ENCODE peak calls at places on chromosomes 12 and 14, in four cellular contexts. One of them, this sample, is unnamed.

GRCh38 chr12:15846887-15847286 is 35.3 kb upstream of the STRAP start:
- DNase-seq in HepG2: no peak
- DNase-seq in K562: no peak
- DNase-seq in HCT116: no peak
- DNase-seq in this sample: no peak

GRCh38 chr14:61147898-61148549 is 133.1 kb downstream of the TMEM30B start:
- DNase-seq in HepG2: peak
- DNase-seq in K562: no peak
- DNase-seq in HCT116: peak
- DNase-seq in this sample: no peak

GRCh38 chr12:112349440-112349839 is 32.8 kb downstream of the HECTD4 start:
- DNase-seq in HCT116: no peak
- DNase-seq in HepG2: no peak
- DNase-seq in K562: no peak
- DNase-seq in this sample: no peak

GRCh38 chr12:80778005-80778541 is 61.4 kb downstream of the MYF5 start:
- DNase-seq in K562: no peak
- DNase-seq in HCT116: peak
- DNase-seq in HepG2: peak
- DNase-seq in this sample: no peak

GRCh38 chr14:100155049-100155621 is 4.3 kb downstream of the DEGS2 start:
- DNase-seq in K562: peak
- DNase-seq in HCT116: peak
- DNase-seq in HepG2: peak
- DNase-seq in this sample: peak

GRCh38 chr12:121801601-121802484 is 2.0 kb upstream of the SETD1B start:
- DNase-seq in K562: no peak
- DNase-seq in HCT116: no peak
- DNase-seq in HepG2: no peak
- DNase-seq in this sample: no peak

GRCh38 chr12:27220057-27220987 is 23.8 kb upstream of the STK38L start:
- DNase-seq in K562: no peak
- DNase-seq in HepG2: no peak
- DNase-seq in HCT116: no peak
- DNase-seq in this sample: no peak

GRCh38 chr12:132027636-132028035 is 77.9 kb downstream of the EP400 start:
- DNase-seq in HCT116: no peak
- DNase-seq in HepG2: no peak
- DNase-seq in K562: no peak
- DNase-seq in this sample: no peak

GRCh38 chr14:91255026-91255695 is 10.7 kb upstream of the GPR68 start:
- DNase-seq in K562: no peak
- DNase-seq in HepG2: no peak
- DNase-seq in HCT116: no peak
- DNase-seq in this sample: no peak

GRCh38 chr12:57822392-57823130 is 4.0 kb upstream of the AVIL start:
- DNase-seq in HCT116: no peak
- DNase-seq in HepG2: no peak
- DNase-seq in K562: no peak
- DNase-seq in this sample: no peak

GRCh38 chr14:54450535-54450934 is 9.4 kb upstream of the CNIH1 start:
- DNase-seq in HCT116: no peak
- DNase-seq in K562: no peak
- DNase-seq in HepG2: no peak
- DNase-seq in this sample: no peak

GRCh38 chr14:100063314-100063941 is 1.8 kb upstream of the EVL start:
- DNase-seq in HepG2: no peak
- DNase-seq in HCT116: no peak
- DNase-seq in K562: no peak
- DNase-seq in this sample: no peak

GRCh38 chr12:6392499-6392898 is 8.5 kb downstream of the LTBR start:
- DNase-seq in K562: no peak
- DNase-seq in HepG2: no peak
- DNase-seq in HCT116: no peak
- DNase-seq in this sample: no peak

GRCh38 chr12:79373896-79374499 is 316.8 kb downstream of the PAWR start:
- DNase-seq in HepG2: peak
- DNase-seq in HCT116: no peak
- DNase-seq in K562: peak
- DNase-seq in this sample: no peak

GRCh38 chr12:12653922-12654321 is 42.1 kb downstream of the GPR19 start:
- DNase-seq in HCT116: no peak
- DNase-seq in HepG2: no peak
- DNase-seq in K562: no peak
- DNase-seq in this sample: no peak

GRCh38 chr12:50314629-50315312 is 31.5 kb upstream of the LIMA1 start:
- DNase-seq in HCT116: no peak
- DNase-seq in HepG2: peak
- DNase-seq in K562: peak
- DNase-seq in this sample: peak

GRCh38 chr12:3562484-3562883 is 71.5 kb downstream of the PRMT8 start:
- DNase-seq in K562: no peak
- DNase-seq in HepG2: no peak
- DNase-seq in HCT116: no peak
- DNase-seq in this sample: no peak

GRCh38 chr12:104971276-104971675 is 13.2 kb upstream of the SLC41A2 start:
- DNase-seq in HCT116: no peak
- DNase-seq in HepG2: no peak
- DNase-seq in K562: no peak
- DNase-seq in this sample: no peak

GRCh38 chr14:94689218-94689984 is 77.2 kb downstream of the SERPINA3 start:
- DNase-seq in HepG2: no peak
- DNase-seq in K562: peak
- DNase-seq in HCT116: no peak
- DNase-seq in this sample: no peak

GRCh38 chr14:51014086-51014485 is 69.8 kb upstream of the PYGL start:
- DNase-seq in HepG2: no peak
- DNase-seq in HCT116: no peak
- DNase-seq in K562: no peak
- DNase-seq in this sample: no peak

GRCh38 chr14:74739293-74740030 is 23.7 kb upstream of the YLPM1 start:
- DNase-seq in HCT116: no peak
- DNase-seq in K562: no peak
- DNase-seq in HepG2: no peak
- DNase-seq in this sample: no peak

GRCh38 chr12:64826234-64826633 is 1.8 kb downstream of the TBC1D30 start:
- DNase-seq in HCT116: no peak
- DNase-seq in HepG2: no peak
- DNase-seq in K562: peak
- DNase-seq in this sample: no peak

GRCh38 chr12:109737631-109738030 is 24.0 kb downstream of the FAM222A start:
- DNase-seq in HepG2: peak
- DNase-seq in HCT116: no peak
- DNase-seq in K562: no peak
- DNase-seq in this sample: no peak

GRCh38 chr12:109739747-109740693 is 26.4 kb downstream of the FAM222A start:
- DNase-seq in K562: peak
- DNase-seq in HCT116: no peak
- DNase-seq in HepG2: no peak
- DNase-seq in this sample: no peak

GRCh38 chr12:109738209-109738608 is 24.6 kb downstream of the FAM222A start:
- DNase-seq in HCT116: no peak
- DNase-seq in K562: no peak
- DNase-seq in HepG2: no peak
- DNase-seq in this sample: no peak

GRCh38 chr12:109740694-109741245 is 27.1 kb downstream of the FAM222A start:
- DNase-seq in HepG2: no peak
- DNase-seq in HCT116: no peak
- DNase-seq in K562: no peak
- DNase-seq in this sample: no peak

GRCh38 chr12:109738878-109739665 is 25.4 kb downstream of the FAM222A start:
- DNase-seq in K562: no peak
- DNase-seq in HepG2: no peak
- DNase-seq in HCT116: no peak
- DNase-seq in this sample: no peak
- TF ChIP-seq TCF7L2 in K562: no peak
- TF ChIP-seq TCF7L2 in HepG2: no peak
- TF ChIP-seq TCF7L2 in HCT116: no peak
- TF ChIP-seq TCF7L2 in this sample: no peak

GRCh38 chr12:54412348-54412747 is 6.7 kb downstream of the ITGA5 start:
- DNase-seq in HCT116: no peak
- DNase-seq in HepG2: no peak
- DNase-seq in K562: no peak
- DNase-seq in this sample: no peak
- H3K27ac ChIP-seq in HCT116: no peak
- H3K27ac ChIP-seq in HepG2: no peak
- H3K27ac ChIP-seq in K562: no peak
- H3K27ac ChIP-seq in this sample: no peak

GRCh38 chr12:19120795-19121194 is 8.7 kb upstream of the PLEKHA5 start:
- DNase-seq in K562: no peak
- DNase-seq in HepG2: no peak
- DNase-seq in HCT116: no peak
- DNase-seq in this sample: no peak
- TF ChIP-seq SIN3A in K562: no peak
- TF ChIP-seq SIN3A in HepG2: no peak
- TF ChIP-seq SIN3A in HCT116: no peak
- TF ChIP-seq SIN3A in this sample: no peak

DNA sequence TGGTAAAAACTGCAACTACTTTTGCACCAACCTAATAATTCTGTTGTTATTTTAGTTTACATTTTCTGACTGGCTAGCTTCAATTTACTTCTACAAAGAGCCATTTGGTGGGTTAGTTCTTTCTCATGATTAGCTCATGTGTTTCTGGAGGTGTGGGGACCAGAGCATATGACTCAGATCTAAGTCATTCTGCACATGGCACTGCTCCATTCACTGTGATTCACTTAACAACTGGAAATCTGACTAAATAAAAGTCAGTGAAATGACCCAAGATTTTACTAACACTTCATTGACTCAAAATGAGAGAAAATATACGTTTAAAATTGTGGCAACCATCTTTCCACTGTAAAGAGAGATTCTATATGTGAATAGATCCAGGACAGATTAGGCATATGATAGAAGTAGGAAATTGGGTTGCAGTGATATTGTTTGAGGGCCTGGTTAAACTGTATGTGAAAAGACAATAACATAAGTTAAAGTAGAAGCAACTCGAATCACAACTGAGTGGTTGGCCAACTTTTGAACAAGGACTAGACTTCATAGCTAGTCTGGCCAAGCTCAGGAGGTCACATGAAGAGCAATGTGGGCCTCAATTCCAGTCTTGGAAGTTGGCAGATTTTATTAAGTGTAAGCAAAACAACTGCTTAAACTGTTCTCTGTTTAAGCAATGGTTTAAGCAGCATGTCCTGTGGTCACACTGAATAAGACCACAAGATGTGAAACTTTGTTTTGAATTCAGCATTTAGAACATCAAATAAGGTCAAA is 100.2 kb downstream of the TMTC3 start:
- DNase-seq in HCT116: peak
- DNase-seq in HepG2: no peak
- DNase-seq in K562: no peak
- DNase-seq in this sample: peak
- TF ChIP-seq TCF7L2 in HCT116: no peak
- TF ChIP-seq TCF7L2 in HepG2: no peak
- TF ChIP-seq TCF7L2 in K562: no peak
- TF ChIP-seq TCF7L2 in this sample: no peak

GRCh38 chr12:67452119-67452805 is 183.1 kb downstream of the CAND1 start:
- DNase-seq in HCT116: no peak
- DNase-seq in K562: no peak
- DNase-seq in HepG2: no peak
- DNase-seq in this sample: no peak

GRCh38 chr12:67451206-67451605 is 182.0 kb downstream of the CAND1 start:
- DNase-seq in HCT116: no peak
- DNase-seq in K562: no peak
- DNase-seq in HepG2: no peak
- DNase-seq in this sample: no peak

GRCh38 chr12:67455236-67455635 is 186.1 kb downstream of the CAND1 start:
- DNase-seq in HepG2: no peak
- DNase-seq in K562: no peak
- DNase-seq in HCT116: no peak
- DNase-seq in this sample: no peak

GRCh38 chr12:67456281-67456918 is 187.2 kb downstream of the CAND1 start:
- DNase-seq in HepG2: no peak
- DNase-seq in K562: no peak
- DNase-seq in HCT116: no peak
- DNase-seq in this sample: no peak

GRCh38 chr12:67453181-67453580 is 184.0 kb downstream of the CAND1 start:
- DNase-seq in K562: no peak
- DNase-seq in HCT116: no peak
- DNase-seq in HepG2: no peak
- DNase-seq in this sample: no peak
- H3K27ac ChIP-seq in K562: no peak
- H3K27ac ChIP-seq in HCT116: no peak
- H3K27ac ChIP-seq in HepG2: no peak
- H3K27ac ChIP-seq in this sample: no peak

DNA sequence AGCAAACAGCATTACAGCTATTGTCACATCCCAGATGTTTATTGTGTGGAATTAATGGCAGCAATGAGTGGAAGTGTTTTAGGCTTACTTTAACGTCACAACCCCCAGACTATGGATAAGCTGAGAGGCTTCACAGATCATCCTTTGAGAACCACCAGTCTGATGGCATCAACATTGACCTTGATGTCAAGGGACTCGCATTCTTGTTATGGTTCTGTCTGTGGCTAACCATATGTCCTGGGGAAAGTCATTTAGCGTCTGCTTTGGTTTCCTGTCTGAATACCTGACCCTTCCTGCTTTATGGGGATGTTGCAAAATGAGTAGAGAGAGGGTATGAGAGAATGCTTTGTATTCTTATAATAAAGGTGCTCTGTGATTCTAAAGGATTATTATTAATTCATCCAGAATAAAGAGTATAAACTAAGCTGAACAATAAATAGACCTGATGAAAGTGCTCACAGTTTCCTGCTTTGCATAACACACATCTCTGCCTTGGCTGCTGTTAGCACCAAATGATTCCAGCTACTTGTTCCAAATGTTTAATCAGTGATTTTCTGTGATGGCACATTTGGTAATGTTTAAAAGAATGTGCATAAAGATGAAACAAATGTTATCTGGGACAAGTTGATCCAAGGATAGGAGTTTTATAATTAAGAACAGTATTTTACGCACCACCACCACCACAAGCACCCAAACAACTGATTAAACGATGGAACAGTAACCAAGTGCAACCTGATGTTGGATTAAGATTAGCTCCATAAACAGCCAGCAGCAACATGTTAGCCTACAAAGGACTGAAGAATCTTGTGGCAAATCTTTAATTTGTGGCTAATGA is 116.9 kb upstream of the LRIG3 start:
- DNase-seq in HepG2: no peak
- DNase-seq in K562: no peak
- DNase-seq in HCT116: no peak
- DNase-seq in this sample: no peak
- TF ChIP-seq SIN3A in HepG2: no peak
- TF ChIP-seq SIN3A in K562: no peak
- TF ChIP-seq SIN3A in HCT116: no peak
- TF ChIP-seq SIN3A in this sample: no peak